ENCODE peak calls at places on chromosomes 1 and 21, in seven cellular contexts. L is mesendoderm, T is IMR-90, M is neuronal stem cell, O is trophoblast cell, E is H9, Z is H1. S is an unnamed sample.

GRCh38 chr1:206700445-206701036 is 15.8 kb downstream of the MAPKAPK2 start:
- DNase-seq in O (no peak), L (no peak), T (peak; percentile 65), M (no peak), Z (no peak), E (no peak), S (peak; percentile 65)

GRCh38 chr1:159828916-159829634 is 2.4 kb downstream of the SLAMF8 start:
- DNase-seq in M (no peak), O (peak; percentile 48), L (peak; percentile 79), T (no peak), Z (no peak), E (peak; percentile 74), S (peak; percentile 33)

GRCh38 chr1:202553560-202554038 is 156.7 kb downstream of the SYT2 start:
- DNase-seq in T (peak; percentile 67), L (peak; percentile 79), O (no peak), E (no peak), Z (no peak), M (no peak), S (peak; percentile 74)

GRCh38 chr1:116908266-116908665 is 1.4 kb upstream of the PTGFRN start:
- DNase-seq in L (no peak), E (no peak), M (no peak), O (no peak), Z (no peak), T (no peak), S (no peak)

GRCh38 chr1:215566556-215567490 is at the start of gene KCTD3:
- DNase-seq in L (peak; percentile 83), T (peak; percentile 61), O (peak; percentile 67), M (peak; percentile 73), E (peak; percentile 81), Z (no peak), S (peak; percentile 72)

GRCh38 chr1:197481101-197481500 is 213.0 kb downstream of the CRB1 start:
- DNase-seq in M (no peak), E (no peak), L (no peak), O (no peak), Z (no peak), T (no peak), S (peak; percentile 25)

GRCh38 chr1:43732132-43732531 is 24.8 kb downstream of the ST3GAL3 start:
- DNase-seq in E (no peak), L (peak; percentile 42), M (no peak), Z (no peak), T (no peak), O (no peak), S (no peak)

GRCh38 chr1:147717706-147718097 is 42.7 kb downstream of the GJA5 start:
- DNase-seq in M (no peak), Z (no peak), T (no peak), L (no peak), O (no peak), E (no peak), S (no peak)

GRCh38 chr1:43552813-43553212 is 22.1 kb downstream of the PTPRF start:
- DNase-seq in M (no peak), T (peak; percentile 47), E (no peak), O (no peak), Z (no peak), L (no peak), S (no peak)

GRCh38 chr1:50851466-50851865 is 108.6 kb downstream of the FAF1 start:
- DNase-seq in O (no peak), M (no peak), L (no peak), T (no peak), E (no peak), Z (no peak), S (no peak)

GRCh38 chr1:59978026-59978425 is 51.5 kb upstream of the CYP2J2 start:
- DNase-seq in M (no peak), E (no peak), O (no peak), T (no peak), Z (no peak), L (no peak), S (no peak)

GRCh38 chr1:86362807-86363206 is 33.3 kb downstream of the ODF2L start:
- DNase-seq in L (no peak), E (no peak), O (no peak), M (no peak), Z (no peak), T (no peak), S (no peak)

GRCh38 chr1:79431341-79431740 is 424.8 kb upstream of the ADGRL4 start:
- DNase-seq in L (no peak), E (no peak), M (no peak), T (no peak), O (no peak), Z (no peak), S (no peak)

GRCh38 chr1:191350938-191351337 is 807.3 kb upstream of the RGS18 start:
- DNase-seq in Z (no peak), L (peak; percentile 15), O (no peak), T (no peak), E (no peak), M (no peak), S (no peak)

GRCh38 chr21:15138475-15138874 is 73.7 kb upstream of the NRIP1 start:
- DNase-seq in M (no peak), E (no peak), O (no peak), Z (no peak), T (no peak), L (no peak), S (no peak)

GRCh38 chr1:221741364-221741970 is 422 bp downstream of the DUSP10 start:
- DNase-seq in T (peak; percentile 46), E (no peak), Z (no peak), O (peak; percentile 7), M (peak; percentile 47), L (no peak), S (peak; percentile 71)

GRCh38 chr21:31750843-31751242 is 18.9 kb upstream of the SCAF4 start:
- DNase-seq in T (peak; percentile 56), O (no peak), E (no peak), Z (no peak), L (no peak), M (no peak), S (no peak)

GRCh38 chr1:109089242-109090015 is 1.1 kb upstream of the TMEM167B start:
- DNase-seq in Z (no peak), O (peak; percentile 82), E (peak; percentile 89), L (peak; percentile 81), M (no peak), T (peak; percentile 71), S (no peak)
- H3K9ac ChIP-seq in Z (no peak overlapping the region), O (no peak overlapping the region), E (no peak overlapping the region), L (no peak overlapping the region), M (no peak overlapping the region), T (no peak overlapping the region), S (peak overlapping the region; percentile 95)

GRCh38 chr1:103247517-103247916 is 139.2 kb upstream of the COL11A1 start:
- DNase-seq in Z (no peak), O (no peak), E (no peak), T (no peak), L (no peak), M (no peak), S (no peak)

GRCh38 chr1:103250441-103250861 is 142.1 kb upstream of the COL11A1 start:
- DNase-seq in E (peak; percentile 51), O (peak; percentile 13), L (peak; percentile 98), Z (peak; percentile 59), M (peak; percentile 27), T (peak; percentile 41), S (peak; percentile 62)

DNA sequence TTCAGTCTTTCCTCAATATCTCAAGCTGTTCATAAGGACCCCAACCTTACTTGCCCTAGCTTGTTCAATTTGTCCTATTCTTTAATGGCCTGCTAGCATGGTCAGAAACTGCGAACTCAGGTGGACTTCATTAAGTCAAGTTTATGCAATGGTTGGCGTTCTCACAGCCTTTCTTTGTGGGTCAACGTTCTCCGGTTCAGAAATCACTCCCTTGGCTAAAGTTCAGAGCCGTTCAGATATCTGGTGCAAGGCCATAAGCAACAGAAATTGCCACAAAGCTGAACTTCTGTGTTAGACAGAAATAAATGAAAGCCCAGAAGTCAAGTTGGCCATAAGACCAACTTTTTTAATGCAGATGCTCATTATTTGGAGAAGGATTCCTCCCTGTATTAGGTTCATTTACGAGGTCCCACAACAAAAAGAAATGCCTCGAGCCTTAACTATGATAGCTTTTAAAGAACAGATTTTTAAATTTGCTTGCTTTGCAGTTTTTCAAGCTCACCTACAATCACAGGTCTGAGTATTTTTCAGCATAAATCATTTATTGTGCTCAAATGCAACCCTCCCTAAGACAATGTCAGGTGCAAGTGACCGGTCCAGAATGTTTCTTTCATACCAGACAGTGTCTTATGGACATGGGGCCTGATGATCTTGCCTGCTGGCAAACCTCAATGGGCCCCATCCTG is 140.2 kb upstream of the COL11A1 start:
- DNase-seq in M (no peak), L (no peak), Z (no peak), T (no peak), O (no peak), E (no peak), S (no peak)
- H3K18ac ChIP-seq in M (no peak overlapping the region), L (peak overlapping the region; percentile 60), Z (no peak overlapping the region), T (no peak overlapping the region), O (no peak overlapping the region), E (no peak overlapping the region), S (no peak overlapping the region)

GRCh38 chr1:27584453-27584852 is 19.5 kb downstream of the AHDC1 start:
- DNase-seq in L (no peak), M (no peak), E (no peak), Z (no peak), T (no peak), O (no peak), S (no peak)

GRCh38 chr1:27588256-27589232 is 15.4 kb downstream of the AHDC1 start:
- DNase-seq in E (no peak), M (no peak), L (no peak), Z (no peak), T (peak; percentile 75), O (no peak), S (peak; percentile 53)

GRCh38 chr1:27585684-27586083 is 18.3 kb downstream of the AHDC1 start:
- DNase-seq in T (no peak), O (no peak), M (no peak), L (no peak), Z (no peak), E (no peak), S (no peak)

GRCh38 chr1:27581823-27582243 is 22.1 kb downstream of the AHDC1 start:
- DNase-seq in Z (no peak), E (no peak), O (no peak), L (no peak), M (no peak), T (no peak), S (no peak)

DNA sequence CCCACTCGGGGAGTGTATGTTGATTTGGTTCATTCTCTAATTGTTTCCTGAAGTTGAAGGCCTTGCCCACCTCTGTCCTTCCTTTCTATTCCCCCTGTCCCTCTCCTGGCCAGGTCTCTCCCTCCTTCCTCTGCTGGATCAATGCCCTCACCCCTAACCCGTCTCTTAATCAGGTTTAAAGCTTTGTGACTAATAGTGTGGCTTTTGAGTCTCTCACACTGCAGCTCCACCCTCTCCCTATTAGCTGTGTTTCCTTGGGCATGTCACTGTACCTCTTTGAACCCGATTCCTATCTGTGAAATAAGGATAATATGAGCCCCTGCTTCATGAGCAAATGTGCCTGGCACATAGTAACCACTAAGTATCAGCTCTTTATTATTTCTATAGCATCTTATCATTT is 20.5 kb downstream of the AHDC1 start:
- DNase-seq in T (no peak), E (no peak), L (no peak), O (no peak), Z (no peak), M (no peak), S (no peak)
- H3K9ac ChIP-seq in T (no peak overlapping the region), E (no peak overlapping the region), L (no peak overlapping the region), O (no peak overlapping the region), Z (no peak overlapping the region), M (no peak overlapping the region), S (no peak overlapping the region)

DNA sequence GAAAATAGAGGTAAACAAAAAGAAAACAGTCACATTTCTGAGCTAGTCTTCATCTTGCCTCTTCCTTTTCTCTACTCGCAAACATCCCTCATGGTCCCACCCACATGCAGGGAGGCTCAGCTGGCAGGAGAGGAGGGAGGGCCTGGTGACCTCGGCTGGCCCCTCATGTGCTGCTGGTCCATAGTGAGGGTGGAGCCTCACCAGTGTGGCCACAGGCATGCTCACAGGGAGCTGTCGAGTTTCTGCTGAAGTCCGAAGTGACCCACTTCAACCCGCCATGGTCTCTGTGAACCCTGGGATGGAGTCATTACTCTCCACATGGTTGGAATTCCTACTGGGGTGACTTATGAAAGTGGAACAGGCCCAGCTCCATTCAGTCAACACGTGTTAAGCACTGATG is 253.4 kb downstream of the RHOU start:
- DNase-seq in M (no peak), E (no peak), O (no peak), L (no peak), Z (no peak), T (no peak), S (peak; percentile 33)
- H3K18ac ChIP-seq in M (peak overlapping the region; percentile 58), E (no peak overlapping the region), O (no peak overlapping the region), L (no peak overlapping the region), Z (peak overlapping the region; percentile 53), T (no peak overlapping the region), S (no peak overlapping the region)

S was measured in mesenchymal stem cell.